ENCODE peak calls at places on chromosomes 6 and 20, in ten cellular contexts. R is lung, I is ovary, F is IMR-90, N is A549, P is Panc1, U is PC-9, D is right atrium auricular region, X is fibroblast of lung, O is adrenal gland. J is an unnamed sample.

GRCh38 chr6:51028271-51028670 is 209.6 kb downstream of the TFAP2B start:
- DNase-seq in R (no peak), I (no peak), F (no peak), N (no peak), P (peak; percentile 24), U (no peak), D (no peak), X (peak; percentile 59), O (no peak), J (no peak)

GRCh38 chr20:36856196-36856595 is 19.7 kb upstream of the TLDC2 start:
- DNase-seq in R (no peak), I (no peak), F (no peak), N (no peak), P (no peak), U (peak; percentile 40), D (no peak), X (no peak), O (peak; percentile 82), J (no peak)

GRCh38 chr6:15260099-15260821 is 14.4 kb downstream of the JARID2 start:
- DNase-seq in R (no peak), I (no peak), F (peak; percentile 67), N (no peak), P (no peak), U (no peak), D (no peak), X (peak; percentile 84), O (peak; percentile 28), J (no peak)

GRCh38 chr6:47366335-47366879 is 56.7 kb upstream of the TNFRSF21 start:
- DNase-seq in R (no peak), I (no peak), F (no peak), N (no peak), P (no peak), U (no peak), D (no peak), X (no peak), O (no peak), J (no peak)

GRCh38 chr6:24284006-24284405 is 73.9 kb downstream of the DCDC2 start:
- DNase-seq in R (no peak), I (no peak), F (no peak), N (no peak), P (no peak), U (no peak), D (no peak), X (no peak), O (no peak), J (no peak)

GRCh38 chr6:1884313-1884712 is 274.6 kb downstream of the FOXC1 start:
- DNase-seq in R (no peak), I (no peak), F (no peak), N (no peak), P (no peak), U (no peak), D (no peak), X (peak; percentile 13), O (no peak), J (no peak)

GRCh38 chr6:106772270-106773142 is 143.1 kb downstream of the QRSL1 start:
- DNase-seq in R (no peak), I (no peak), F (no peak), N (no peak), P (no peak), U (no peak), D (no peak), X (no peak), O (no peak), J (no peak)

GRCh38 chr6:137081997-137082396 is 37.2 kb upstream of the IL20RA start:
- DNase-seq in R (no peak), I (no peak), F (no peak), N (no peak), P (no peak), U (no peak), D (no peak), X (no peak), O (no peak), J (no peak)

GRCh38 chr6:125846292-125847024 is 55.7 kb downstream of the NCOA7 start:
- DNase-seq in R (no peak), I (no peak), F (no peak), N (no peak), P (no peak), U (no peak), D (no peak), X (no peak), O (no peak), J (no peak)

GRCh38 chr6:158564243-158565121 is 4.6 kb downstream of the TMEM181 start:
- DNase-seq in R (no peak), I (no peak), F (no peak), N (no peak), P (no peak), U (no peak), D (no peak), X (no peak), O (no peak), J (no peak)

GRCh38 chr20:10260316-10260715 is 41.7 kb downstream of the SNAP25 start:
- DNase-seq in R (no peak), I (no peak), F (no peak), N (no peak), P (no peak), U (no peak), D (no peak), X (no peak), O (no peak), J (no peak)

GRCh38 chr6:5125152-5126006 is 40.2 kb downstream of the PPP1R3G start:
- DNase-seq in R (no peak), I (no peak), F (peak; percentile 68), N (no peak), P (no peak), U (peak; percentile 76), D (no peak), X (peak; percentile 75), O (peak; percentile 53), J (no peak)

DNA sequence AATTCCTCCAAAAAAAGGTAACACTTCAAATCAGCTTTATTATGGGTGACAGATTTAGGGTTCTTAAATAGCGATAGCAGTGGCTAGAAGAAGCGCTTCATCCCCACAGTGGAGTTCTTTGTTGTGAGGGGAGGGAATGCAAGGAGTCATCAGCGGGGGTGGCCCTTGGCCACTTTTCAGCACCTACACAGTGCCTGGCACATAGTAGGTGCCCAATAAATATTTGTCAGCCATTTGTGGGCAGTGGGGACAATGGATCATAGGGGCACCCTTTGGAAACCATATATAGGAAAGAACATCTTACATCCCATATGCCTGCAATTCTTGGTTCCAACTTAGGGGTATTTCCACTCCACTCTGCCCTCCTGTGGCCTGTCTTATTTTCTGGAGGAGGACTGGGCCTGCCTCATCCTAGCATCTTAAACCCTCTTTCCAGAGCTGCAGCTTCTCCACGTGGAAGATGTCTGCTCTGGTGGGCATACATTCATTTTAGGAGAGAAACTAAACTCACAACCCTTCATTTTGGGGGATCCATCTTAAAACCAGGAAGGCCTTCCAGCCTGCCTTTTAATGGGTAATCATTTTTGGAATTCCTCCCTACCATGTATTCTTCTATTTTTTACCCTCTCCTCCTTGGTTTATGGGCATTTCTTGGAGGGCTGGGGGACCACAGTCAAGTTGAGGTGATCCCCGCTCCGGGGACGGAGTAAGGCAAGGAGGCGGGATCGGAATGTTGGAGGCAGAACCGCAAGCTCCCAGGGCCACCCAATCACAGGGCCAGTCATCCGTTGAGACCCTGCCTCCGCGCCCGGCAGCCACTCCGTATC is 2.6 kb upstream of the GPSM3 start:
- DNase-seq in R (no peak), I (peak; percentile 54), F (peak; percentile 62), N (peak; percentile 44), P (no peak), U (no peak), D (no peak), X (peak; percentile 45), O (peak; percentile 81), J (no peak)
- TF ChIP-seq CTCF in R (no peak), I (no peak), F (peak; percentile 62), N (peak; percentile 51), P (peak; percentile 78), U (peak; percentile 72), D (no peak), X (peak; percentile 61), O (peak; percentile 49), J (peak; percentile 37)

GRCh38 chr6:11538049-11538798 is 675 bp downstream of the TMEM170B start:
- DNase-seq in R (no peak), I (peak; percentile 51), F (no peak), N (peak; percentile 8), P (no peak), U (peak; percentile 8), D (no peak), X (peak; percentile 6), O (peak; percentile 61), J (peak; percentile 30)

GRCh38 chr6:11538799-11539468 is 1.4 kb downstream of the TMEM170B start:
- DNase-seq in R (no peak), I (no peak), F (no peak), N (no peak), P (no peak), U (no peak), D (no peak), X (no peak), O (no peak), J (no peak)

DNA sequence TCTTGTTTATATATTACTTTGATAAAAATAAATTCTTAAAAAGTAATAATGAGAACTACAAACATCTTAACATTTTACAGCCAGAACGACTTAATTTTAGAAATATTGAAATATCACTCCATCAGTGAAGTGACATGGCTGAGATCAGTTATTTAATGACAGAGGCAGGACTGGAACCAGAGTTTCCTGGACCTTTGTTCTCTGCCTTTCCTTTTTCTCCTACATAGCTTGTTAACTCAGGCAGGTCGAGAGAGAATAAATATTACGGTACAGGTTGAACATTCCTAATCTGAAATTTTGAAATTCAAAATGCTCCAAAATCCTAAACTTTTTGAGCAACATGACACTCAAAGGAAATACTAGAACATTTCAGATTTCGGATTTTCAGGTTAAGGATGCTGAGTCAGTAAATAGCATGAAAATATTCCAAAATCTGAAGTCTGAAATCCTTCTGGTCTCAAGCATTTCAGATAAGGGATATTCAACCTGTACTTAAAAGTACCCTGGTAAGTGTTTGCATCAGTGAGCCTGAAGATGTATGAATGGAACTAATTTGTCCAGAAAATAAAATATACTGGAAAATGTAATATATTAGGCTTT is 6.5 kb downstream of the TMEM170B start:
- DNase-seq in R (no peak), I (no peak), F (no peak), N (no peak), P (no peak), U (no peak), D (no peak), X (no peak), O (no peak), J (no peak)
- H3K27ac ChIP-seq in R (no peak overlapping the region), I (no peak overlapping the region), F (no peak overlapping the region), N (no peak overlapping the region), P (no peak overlapping the region), U (no peak overlapping the region), D (no peak overlapping the region), X (no peak overlapping the region), O (no peak overlapping the region), J (no peak overlapping the region)

DNA sequence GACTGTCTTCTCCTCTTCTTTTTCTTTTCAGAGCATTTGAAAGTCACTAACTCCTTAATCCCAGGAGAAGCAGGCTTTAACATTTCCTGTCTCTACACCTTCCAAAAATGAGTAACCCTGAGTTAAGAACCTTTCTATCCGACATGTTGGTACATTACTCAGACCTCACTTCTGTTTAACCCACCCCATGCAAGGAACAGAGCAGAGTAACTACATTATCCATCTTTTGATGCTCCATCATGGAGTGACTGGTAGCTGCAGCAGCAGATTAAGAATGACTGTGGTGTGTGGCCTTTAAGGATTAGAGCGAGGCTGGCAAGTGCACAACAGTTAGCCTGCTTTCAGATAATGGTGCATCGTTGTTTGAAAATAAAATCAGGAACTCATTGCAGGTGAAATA is 2.0 kb downstream of the TRAF3IP2 start:
- DNase-seq in R (no peak), I (no peak), F (peak; percentile 34), N (no peak), P (no peak), U (no peak), D (no peak), X (peak; percentile 48), O (no peak), J (no peak)
- H3K4me3 ChIP-seq in R (no peak overlapping the region), I (peak overlapping the region; percentile 45), F (peak overlapping the region; percentile 20), N (no peak overlapping the region), P (peak overlapping the region; percentile 80), U (peak overlapping the region; percentile 79), D (peak overlapping the region; percentile 7), X (peak overlapping the region; percentile 41), O (peak overlapping the region; percentile 59), J (peak overlapping the region; percentile 10)

GRCh38 chr6:7390218-7390878 is 740 bp downstream of the RIOK1 start:
- DNase-seq in R (no peak), I (no peak), F (peak; percentile 76), N (no peak), P (no peak), U (no peak), D (no peak), X (no peak), O (no peak), J (no peak)
- TF ChIP-seq CTCF in R (no peak), I (no peak), F (no peak), N (no peak), P (no peak), U (peak; percentile 9), D (no peak), X (no peak), O (no peak), J (no peak)

J was measured in heart left ventricle.